ENCODE peak calls at places on chromosomes 6 and 20, in eight cellular contexts. N is endodermal cell; B is esophagus squamous epithelium; F is NCI-H774; A is AG09319; S is upper lobe of right lung; W is heart left ventricle; G is stimulated activated CD8-positive, alpha-beta memory T cell treated with anti-CD3 and anti-CD28 coated beads, Interleukin-7, amount 100 ng/mL, for 4 hours. Z is an unnamed sample.

GRCh38 chr6:17042422-17043147 is 59.3 kb upstream of the STMND1 start:
- DNase-seq in F (no peak), W (peak; percentile 18), S (no peak), G (no peak), N (peak; percentile 83), A (no peak), B (no peak), Z (no peak)

GRCh38 chr6:5522147-5522546 is 260.8 kb downstream of the FARS2 start:
- DNase-seq in A (no peak), G (no peak), B (no peak), F (no peak), S (no peak), N (no peak), W (no peak), Z (no peak)

GRCh38 chr6:167495506-167496391 is 170.9 kb downstream of the TTLL2 start:
- DNase-seq in F (peak; percentile 16), B (no peak), S (peak; percentile 60), A (no peak), W (no peak), G (no peak), N (no peak), Z (no peak)

GRCh38 chr20:32930181-32930580 is 71.5 kb downstream of the EFCAB8 start:
- DNase-seq in F (no peak), A (no peak), N (no peak), S (no peak), B (no peak), W (no peak), G (no peak), Z (no peak)

GRCh38 chr20:1809121-1809520 is 86.1 kb upstream of the SIRPA start:
- DNase-seq in W (no peak), G (no peak), F (no peak), B (no peak), A (no peak), S (no peak), N (no peak), Z (no peak)

GRCh38 chr6:159467473-159468041 is 225.5 kb downstream of the SOD2 start:
- DNase-seq in S (no peak), B (no peak), F (no peak), W (no peak), N (no peak), A (no peak), G (no peak), Z (no peak)

GRCh38 chr20:21548390-21549035 is 34.6 kb upstream of the NKX2-2 start:
- DNase-seq in G (no peak), N (no peak), A (no peak), F (no peak), B (no peak), S (no peak), W (no peak), Z (no peak)

GRCh38 chr20:37763105-37763504 is 69.3 kb downstream of the CTNNBL1 start:
- DNase-seq in G (no peak), B (no peak), W (no peak), N (no peak), A (no peak), S (no peak), F (no peak), Z (no peak)

GRCh38 chr20:24735263-24735662 is 213.8 kb upstream of the CST7 start:
- DNase-seq in W (no peak), A (no peak), F (no peak), S (no peak), B (no peak), N (no peak), G (no peak), Z (peak; percentile 39)

GRCh38 chr6:163935158-163935762 is 520.7 kb downstream of the QKI start:
- DNase-seq in B (no peak), F (no peak), G (no peak), S (no peak), A (no peak), N (no peak), W (no peak), Z (no peak)

GRCh38 chr20:50580016-50580747 is 70.0 kb downstream of the PTPN1 start:
- DNase-seq in F (no peak), B (no peak), A (no peak), N (peak; percentile 91), S (no peak), G (peak; percentile 13), W (peak; percentile 57), Z (peak; percentile 85)

GRCh38 chr20:58719971-58720371 is 27.4 kb downstream of the NPEPL1 start:
- DNase-seq in S (no peak), B (no peak), A (no peak), G (no peak), W (peak; percentile 2), N (no peak), F (no peak), Z (peak; percentile 25)

GRCh38 chr6:161439093-161439492 is 165.2 kb upstream of the AGPAT4 start:
- DNase-seq in F (peak; percentile 30), G (no peak), N (no peak), A (peak; percentile 79), W (peak; percentile 80), B (no peak), S (no peak), Z (peak; percentile 70)

GRCh38 chr20:51236396-51236795 is 213.5 kb upstream of the KCNG1 start:
- DNase-seq in B (no peak), N (no peak), S (no peak), W (no peak), F (no peak), A (no peak), G (no peak), Z (no peak)

GRCh38 chr6:68032217-68032616 is 602.9 kb upstream of the ADGRB3 start:
- DNase-seq in G (no peak), B (no peak), N (no peak), A (no peak), S (no peak), F (no peak), W (no peak), Z (no peak)

GRCh38 chr6:138013949-138014348 is 93.3 kb downstream of the PERP start:
- DNase-seq in S (no peak), F (peak; percentile 18), B (no peak), G (no peak), A (no peak), N (no peak), W (no peak), Z (no peak)

GRCh38 chr6:24391208-24391607 is 11.5 kb upstream of the MRS2 start:
- DNase-seq in S (no peak), N (no peak), F (no peak), B (no peak), A (no peak), G (no peak), W (no peak), Z (no peak)

GRCh38 chr20:2462484-2462883 is 8.1 kb downstream of the SNRPB start:
- DNase-seq in N (peak; percentile 24), A (no peak), B (no peak), W (no peak), S (no peak), F (no peak), G (no peak), Z (no peak)

GRCh38 chr20:19915111-19915798 is 101.9 kb upstream of the NAA20 start:
- DNase-seq in S (no peak), G (no peak), F (no peak), A (no peak), N (no peak), W (no peak), B (no peak), Z (no peak)

GRCh38 chr6:18025591-18025990 is 38.2 kb upstream of the KIF13A start:
- DNase-seq in B (no peak), A (no peak), W (no peak), G (no peak), N (no peak), F (no peak), S (no peak), Z (no peak)

GRCh38 chr6:36378243-36378920 is 9.1 kb downstream of the ETV7 start:
- DNase-seq in A (no peak), F (no peak), B (no peak), W (no peak), N (no peak), S (no peak), G (no peak), Z (peak; percentile 13)

GRCh38 chr6:29216528-29216927 is 45.8 kb downstream of the OR2J2 start:
- DNase-seq in W (no peak), G (no peak), B (no peak), A (no peak), F (no peak), N (no peak), S (no peak), Z (no peak)

GRCh38 chr6:1904494-1904854 is 294.8 kb downstream of the FOXC1 start:
- DNase-seq in A (no peak), F (no peak), B (no peak), S (no peak), N (no peak), W (no peak), G (no peak), Z (no peak)

GRCh38 chr20:32034581-32035397 is 17.3 kb upstream of the HCK start:
- DNase-seq in A (no peak), W (no peak), F (no peak), B (no peak), G (no peak), N (no peak), S (no peak), Z (no peak)

GRCh38 chr6:149560736-149561135 is 5.4 kb upstream of the GINM1 start:
- DNase-seq in F (no peak), B (no peak), G (no peak), W (no peak), A (no peak), S (no peak), N (peak; percentile 76), Z (no peak)

GRCh38 chr6:167726043-167726442 is 100.7 kb upstream of the AFDN start:
- DNase-seq in S (no peak), N (peak; percentile 27), B (no peak), A (no peak), W (no peak), F (no peak), G (no peak), Z (no peak)

GRCh38 chr6:138454976-138455706 is 44.2 kb downstream of the NHSL1 start:
- DNase-seq in G (peak; percentile 17), B (no peak), A (no peak), N (no peak), S (peak; percentile 81), W (peak; percentile 28), F (no peak), Z (no peak)

GRCh38 chr20:10093087-10093591 is 58.4 kb downstream of the ANKEF1 start:
- DNase-seq in W (no peak), B (no peak), G (no peak), S (no peak), A (no peak), N (peak; percentile 62), F (no peak), Z (no peak)

GRCh38 chr20:44475372-44475693 is 341 bp upstream of the TTPAL start:
- DNase-seq in F (no peak), N (no peak), G (no peak), S (no peak), W (no peak), A (no peak), B (no peak), Z (no peak)

GRCh38 chr20:19212524-19213502 is at the start of gene SLC24A3:
- DNase-seq in W (peak; percentile 63), B (no peak), G (no peak), F (peak; percentile 2), A (peak; percentile 12), N (peak; percentile 93), S (peak; percentile 92), Z (peak; percentile 84)

GRCh38 chr6:135182993-135183531 is 2.0 kb downstream of the MYB start:
- DNase-seq in B (no peak), A (no peak), S (peak; percentile 74), W (no peak), F (peak; percentile 85), G (peak; percentile 77), N (no peak), Z (no peak)

GRCh38 chr6:16625319-16626240 is 135.7 kb downstream of the ATXN1 start:
- DNase-seq in B (no peak), N (no peak), A (no peak), S (no peak), G (no peak), F (no peak), W (no peak), Z (no peak)

GRCh38 chr20:63060057-63060991 is 53.6 kb upstream of the BHLHE23 start:
- DNase-seq in B (no peak), W (no peak), G (no peak), N (peak; percentile 49), S (peak; percentile 56), F (no peak), A (peak; percentile 19), Z (peak; percentile 50)

GRCh38 chr6:118679293-118679692 is 27.9 kb upstream of the CEP85L start:
- DNase-seq in F (no peak), G (no peak), S (no peak), A (no peak), B (no peak), W (no peak), N (no peak), Z (no peak)

Z was measured in sciatic nerve.